ENCODE peak calls at places on chromosomes 6 and 20, in seven cellular contexts. One of them, this sample, is unnamed.

GRCh38 chr20:44863661-44864060 is 21.8 kb upstream of the YWHAB start:
- DNase-seq in Peyer's patch: no peak
- DNase-seq in Karpas-422: no peak
- DNase-seq in RWPE1: no peak
- DNase-seq in A549: no peak
- DNase-seq in hepatocyte: peak; percentile 49
- DNase-seq in substantia nigra: no peak
- DNase-seq in this sample: no peak

GRCh38 chr6:112846711-112847110 is 499.6 kb downstream of the RFPL4B start:
- DNase-seq in Peyer's patch: no peak
- DNase-seq in Karpas-422: no peak
- DNase-seq in RWPE1: no peak
- DNase-seq in A549: no peak
- DNase-seq in hepatocyte: no peak
- DNase-seq in substantia nigra: no peak
- DNase-seq in this sample: no peak

GRCh38 chr6:127462391-127462790 is 3.2 kb upstream of the KIAA0408 start:
- DNase-seq in Peyer's patch: no peak
- DNase-seq in Karpas-422: no peak
- DNase-seq in RWPE1: no peak
- DNase-seq in A549: peak; percentile 3
- DNase-seq in hepatocyte: no peak
- DNase-seq in substantia nigra: no peak
- DNase-seq in this sample: no peak

GRCh38 chr6:159646136-159646535 is 46.9 kb downstream of the SOD2 start:
- DNase-seq in Peyer's patch: no peak
- DNase-seq in Karpas-422: no peak
- DNase-seq in RWPE1: no peak
- DNase-seq in A549: no peak
- DNase-seq in hepatocyte: no peak
- DNase-seq in substantia nigra: no peak
- DNase-seq in this sample: no peak

GRCh38 chr20:60729119-60729900 is 522.8 kb upstream of the CDH4 start:
- DNase-seq in Peyer's patch: no peak
- DNase-seq in Karpas-422: no peak
- DNase-seq in RWPE1: no peak
- DNase-seq in A549: no peak
- DNase-seq in hepatocyte: no peak
- DNase-seq in substantia nigra: no peak
- DNase-seq in this sample: no peak

GRCh38 chr6:143803769-143804540 is 39.2 kb upstream of the LTV1 start:
- DNase-seq in Peyer's patch: no peak
- DNase-seq in Karpas-422: no peak
- DNase-seq in RWPE1: no peak
- DNase-seq in A549: no peak
- DNase-seq in hepatocyte: no peak
- DNase-seq in substantia nigra: no peak
- DNase-seq in this sample: no peak

GRCh38 chr6:48419992-48420391 is 309.0 kb upstream of the PTCHD4 start:
- DNase-seq in Peyer's patch: no peak
- DNase-seq in Karpas-422: no peak
- DNase-seq in RWPE1: no peak
- DNase-seq in A549: no peak
- DNase-seq in hepatocyte: no peak
- DNase-seq in substantia nigra: no peak
- DNase-seq in this sample: no peak

GRCh38 chr6:154509421-154510143 is 903 bp downstream of the CNKSR3 start:
- DNase-seq in Peyer's patch: peak; percentile 67
- DNase-seq in Karpas-422: no peak
- DNase-seq in RWPE1: peak; percentile 31
- DNase-seq in A549: no peak
- DNase-seq in hepatocyte: peak; percentile 56
- DNase-seq in substantia nigra: no peak
- DNase-seq in this sample: peak; percentile 43

GRCh38 chr6:144659202-144659731 is 374.1 kb downstream of the UTRN start:
- DNase-seq in Peyer's patch: no peak
- DNase-seq in Karpas-422: no peak
- DNase-seq in RWPE1: no peak
- DNase-seq in A549: no peak
- DNase-seq in hepatocyte: peak; percentile 51
- DNase-seq in substantia nigra: no peak
- DNase-seq in this sample: no peak

GRCh38 chr20:62860924-62861691 is 514 bp downstream of the TCFL5 start:
- DNase-seq in Peyer's patch: no peak
- DNase-seq in Karpas-422: peak; percentile 54
- DNase-seq in RWPE1: peak; percentile 35
- DNase-seq in A549: no peak
- DNase-seq in hepatocyte: peak; percentile 62
- DNase-seq in substantia nigra: no peak
- DNase-seq in this sample: peak; percentile 51

GRCh38 chr20:14477125-14477524 is 139.7 kb upstream of the FLRT3 start:
- DNase-seq in Peyer's patch: no peak
- DNase-seq in Karpas-422: no peak
- DNase-seq in RWPE1: peak; percentile 23
- DNase-seq in A549: no peak
- DNase-seq in hepatocyte: no peak
- DNase-seq in substantia nigra: no peak
- DNase-seq in this sample: no peak

GRCh38 chr6:28252507-28252975 is 472 bp upstream of the ZKSCAN4 start:
- DNase-seq in Peyer's patch: no peak
- DNase-seq in Karpas-422: peak; percentile 48
- DNase-seq in RWPE1: no peak
- DNase-seq in A549: no peak
- DNase-seq in hepatocyte: no peak
- DNase-seq in substantia nigra: no peak
- DNase-seq in this sample: no peak

GRCh38 chr20:48015943-48016723 is 230.9 kb upstream of the SULF2 start:
- DNase-seq in Peyer's patch: no peak
- DNase-seq in Karpas-422: no peak
- DNase-seq in RWPE1: no peak
- DNase-seq in A549: no peak
- DNase-seq in hepatocyte: peak; percentile 16
- DNase-seq in substantia nigra: no peak
- DNase-seq in this sample: no peak

GRCh38 chr6:15522427-15522826 is 140.4 kb downstream of the DTNBP1 start:
- DNase-seq in Peyer's patch: no peak
- DNase-seq in Karpas-422: no peak
- DNase-seq in RWPE1: no peak
- DNase-seq in A549: no peak
- DNase-seq in hepatocyte: no peak
- DNase-seq in substantia nigra: no peak
- DNase-seq in this sample: no peak

GRCh38 chr6:161101517-161101916 is 109.9 kb downstream of the MAP3K4 start:
- DNase-seq in Peyer's patch: no peak
- DNase-seq in Karpas-422: no peak
- DNase-seq in RWPE1: no peak
- DNase-seq in A549: no peak
- DNase-seq in hepatocyte: peak; percentile 14
- DNase-seq in substantia nigra: no peak
- DNase-seq in this sample: peak; percentile 24

GRCh38 chr6:73078908-73079610 is 146.2 kb downstream of the KHDC1L start:
- DNase-seq in Peyer's patch: no peak
- DNase-seq in Karpas-422: no peak
- DNase-seq in RWPE1: no peak
- DNase-seq in A549: no peak
- DNase-seq in hepatocyte: no peak
- DNase-seq in substantia nigra: no peak
- DNase-seq in this sample: no peak

GRCh38 chr6:45420083-45420908 is 42.6 kb upstream of the SUPT3H start:
- DNase-seq in Peyer's patch: no peak
- DNase-seq in Karpas-422: no peak
- DNase-seq in RWPE1: no peak
- DNase-seq in A549: no peak
- DNase-seq in hepatocyte: peak; percentile 10
- DNase-seq in substantia nigra: no peak
- DNase-seq in this sample: peak; percentile 44

GRCh38 chr6:87308970-87309369 is 13.4 kb upstream of the SMIM8 start:
- DNase-seq in Peyer's patch: no peak
- DNase-seq in Karpas-422: no peak
- DNase-seq in RWPE1: no peak
- DNase-seq in A549: no peak
- DNase-seq in hepatocyte: no peak
- DNase-seq in substantia nigra: no peak
- DNase-seq in this sample: no peak

GRCh38 chr6:40164345-40164755 is 230.1 kb upstream of the MOCS1 start:
- DNase-seq in Peyer's patch: no peak
- DNase-seq in Karpas-422: peak; percentile 51
- DNase-seq in RWPE1: no peak
- DNase-seq in A549: no peak
- DNase-seq in hepatocyte: no peak
- DNase-seq in substantia nigra: no peak
- DNase-seq in this sample: peak; percentile 13

GRCh38 chr6:141552463-141552862 is 580.3 kb upstream of the GJE1 start:
- DNase-seq in Peyer's patch: no peak
- DNase-seq in Karpas-422: peak; percentile 43
- DNase-seq in RWPE1: peak; percentile 75
- DNase-seq in A549: peak; percentile 38
- DNase-seq in hepatocyte: peak; percentile 67
- DNase-seq in substantia nigra: no peak
- DNase-seq in this sample: no peak
- H3K27ac ChIP-seq in Peyer's patch: no peak overlapping the region
- H3K27ac ChIP-seq in Karpas-422: no peak overlapping the region
- H3K27ac ChIP-seq in RWPE1: no peak overlapping the region
- H3K27ac ChIP-seq in A549: peak overlapping the region; percentile 60
- H3K27ac ChIP-seq in hepatocyte: peak overlapping the region; percentile 65
- H3K27ac ChIP-seq in substantia nigra: no peak overlapping the region
- H3K27ac ChIP-seq in this sample: no peak overlapping the region

GRCh38 chr6:137237413-137238170 is 18.4 kb upstream of the IFNGR1 start:
- DNase-seq in Peyer's patch: no peak
- DNase-seq in Karpas-422: no peak
- DNase-seq in RWPE1: peak; percentile 82
- DNase-seq in A549: peak; percentile 55
- DNase-seq in hepatocyte: peak; percentile 62
- DNase-seq in substantia nigra: no peak
- DNase-seq in this sample: peak; percentile 12

GRCh38 chr6:137246164-137246563 is 27.0 kb upstream of the IFNGR1 start:
- DNase-seq in Peyer's patch: no peak
- DNase-seq in Karpas-422: no peak
- DNase-seq in RWPE1: no peak
- DNase-seq in A549: no peak
- DNase-seq in hepatocyte: no peak
- DNase-seq in substantia nigra: no peak
- DNase-seq in this sample: no peak

GRCh38 chr6:137236581-137237355 is 17.6 kb upstream of the IFNGR1 start:
- DNase-seq in Peyer's patch: no peak
- DNase-seq in Karpas-422: no peak
- DNase-seq in RWPE1: no peak
- DNase-seq in A549: no peak
- DNase-seq in hepatocyte: no peak
- DNase-seq in substantia nigra: no peak
- DNase-seq in this sample: no peak

GRCh38 chr6:137240168-137240567 is 21.0 kb upstream of the IFNGR1 start:
- DNase-seq in Peyer's patch: no peak
- DNase-seq in Karpas-422: no peak
- DNase-seq in RWPE1: no peak
- DNase-seq in A549: no peak
- DNase-seq in hepatocyte: peak; percentile 53
- DNase-seq in substantia nigra: no peak
- DNase-seq in this sample: no peak

DNA sequence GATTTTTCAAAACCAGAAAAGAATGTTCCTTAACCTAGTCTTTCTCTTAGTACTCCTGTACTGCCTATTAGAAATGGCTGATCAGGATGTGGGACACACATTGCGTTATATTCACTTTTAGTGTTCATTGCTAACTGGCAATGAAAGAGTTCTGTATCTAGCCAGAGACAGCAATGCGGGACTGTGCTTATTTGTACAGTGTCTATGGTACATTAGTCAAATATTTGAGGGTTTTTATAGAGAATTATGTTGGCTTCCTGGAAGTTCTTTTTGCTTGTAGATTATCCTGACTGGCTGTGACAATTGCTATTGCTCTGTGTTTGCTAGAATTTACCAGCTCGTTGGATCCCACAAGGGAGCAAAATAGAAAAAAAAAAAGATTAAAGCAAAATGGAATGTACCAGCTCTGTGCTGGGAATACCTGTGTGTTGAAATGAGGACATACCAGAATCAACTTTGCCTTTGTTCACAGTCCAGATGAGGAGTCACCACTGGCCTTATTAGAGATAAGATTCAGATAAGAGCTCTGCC is 22.4 kb upstream of the IFNGR1 start:
- DNase-seq in Peyer's patch: no peak
- DNase-seq in Karpas-422: no peak
- DNase-seq in RWPE1: no peak
- DNase-seq in A549: no peak
- DNase-seq in hepatocyte: peak; percentile 48
- DNase-seq in substantia nigra: no peak
- DNase-seq in this sample: no peak
- H3K27ac ChIP-seq in Peyer's patch: peak overlapping the region; percentile 60
- H3K27ac ChIP-seq in Karpas-422: no peak overlapping the region
- H3K27ac ChIP-seq in RWPE1: no peak overlapping the region
- H3K27ac ChIP-seq in A549: peak overlapping the region; percentile 91
- H3K27ac ChIP-seq in hepatocyte: peak overlapping the region; percentile 74
- H3K27ac ChIP-seq in substantia nigra: no peak overlapping the region
- H3K27ac ChIP-seq in this sample: no peak overlapping the region

DNA sequence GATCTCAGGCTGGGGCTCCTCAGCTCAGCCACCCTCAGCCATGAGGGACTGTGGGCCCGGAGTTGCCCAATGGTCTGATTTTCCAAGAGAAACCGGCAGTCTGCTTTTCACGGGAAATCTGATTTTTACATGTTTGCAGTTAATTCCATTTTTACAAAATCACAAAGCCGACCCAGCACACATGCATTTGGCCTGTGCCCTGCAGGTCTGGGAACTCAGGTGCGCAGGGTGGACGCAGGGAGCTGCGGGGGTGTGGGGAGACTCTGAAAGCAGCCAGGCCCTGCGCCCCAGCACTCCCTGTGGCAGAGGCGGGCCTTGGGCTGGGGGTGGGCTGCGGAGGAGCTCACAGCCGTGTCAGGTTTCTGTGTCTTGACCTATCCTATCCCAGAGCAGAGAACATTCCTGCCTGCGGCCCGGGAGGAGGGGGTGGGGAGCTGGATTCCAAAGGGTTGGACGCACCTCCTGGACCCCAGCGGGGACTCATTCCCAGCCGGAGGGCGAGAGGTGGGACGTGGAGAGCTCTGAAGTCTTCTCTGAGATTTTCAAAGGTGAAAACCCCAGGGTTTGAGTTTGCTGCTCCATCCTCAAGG is 60.6 kb downstream of the ADNP start:
- DNase-seq in Peyer's patch: no peak
- DNase-seq in Karpas-422: no peak
- DNase-seq in RWPE1: no peak
- DNase-seq in A549: no peak
- DNase-seq in hepatocyte: peak; percentile 77
- DNase-seq in substantia nigra: no peak
- DNase-seq in this sample: no peak
- H3K27ac ChIP-seq in Peyer's patch: no peak overlapping the region
- H3K27ac ChIP-seq in Karpas-422: peak overlapping the region; percentile 39
- H3K27ac ChIP-seq in RWPE1: peak overlapping the region; percentile 2
- H3K27ac ChIP-seq in A549: no peak overlapping the region
- H3K27ac ChIP-seq in hepatocyte: peak overlapping the region; percentile 50
- H3K27ac ChIP-seq in substantia nigra: no peak overlapping the region
- H3K27ac ChIP-seq in this sample: no peak overlapping the region

DNA sequence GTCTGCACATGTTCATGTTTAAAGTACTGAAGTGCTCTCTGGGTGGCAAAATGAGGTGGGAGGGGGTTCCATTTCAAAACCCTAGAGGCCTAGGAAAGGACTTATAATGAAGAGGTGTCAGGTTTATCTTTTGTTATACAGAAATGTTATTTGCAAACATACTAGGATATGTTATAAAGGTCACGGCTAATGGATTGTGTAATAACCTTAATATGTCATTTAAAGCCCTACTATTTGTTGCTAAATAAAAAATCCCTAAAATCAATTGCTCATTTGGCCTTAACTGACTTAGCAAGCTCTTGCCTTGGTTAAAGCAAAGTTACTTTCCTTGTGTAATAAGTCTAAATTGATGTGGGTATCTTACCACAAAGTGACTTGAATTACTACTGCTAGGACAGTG is 8.8 kb downstream of the NKX2-4 start:
- DNase-seq in Peyer's patch: no peak
- DNase-seq in Karpas-422: no peak
- DNase-seq in RWPE1: no peak
- DNase-seq in A549: no peak
- DNase-seq in hepatocyte: no peak
- DNase-seq in substantia nigra: no peak
- DNase-seq in this sample: no peak
- H3K27ac ChIP-seq in Peyer's patch: no peak overlapping the region
- H3K27ac ChIP-seq in Karpas-422: no peak overlapping the region
- H3K27ac ChIP-seq in RWPE1: no peak overlapping the region
- H3K27ac ChIP-seq in A549: no peak overlapping the region
- H3K27ac ChIP-seq in hepatocyte: no peak overlapping the region
- H3K27ac ChIP-seq in substantia nigra: no peak overlapping the region
- H3K27ac ChIP-seq in this sample: no peak overlapping the region